ENCODE peak calls at places on chromosomes 13 and 19, in six cellular contexts. V, A, Z, X, C and D are unnamed samples.

GRCh38 chr13:112455476-112456059 is 79.4 kb downstream of the SPACA7 start:
- DNase-seq in V (no peak), A (no peak), Z (no peak), X (no peak), C (no peak), D (no peak)

GRCh38 chr19:38727868-38728660 is 16.2 kb downstream of the CAPN12 start:
- DNase-seq in V (no peak), A (no peak), Z (no peak), X (peak), C (no peak), D (peak)

GRCh38 chr19:55660991-55661390 is 6.2 kb downstream of the U2AF2 start:
- DNase-seq in V (no peak), A (no peak), Z (no peak), X (no peak), C (no peak), D (no peak)

GRCh38 chr13:29817604-29818378 is 32.6 kb downstream of the UBL3 start:
- DNase-seq in V (no peak), A (no peak), Z (no peak), X (no peak), C (no peak), D (no peak)

GRCh38 chr13:45143346-45143751 is 23.0 kb downstream of the GTF2F2 start:
- DNase-seq in V (no peak), A (no peak), Z (peak), X (peak), C (peak), D (no peak)

GRCh38 chr13:106917024-106917491 is 349.1 kb upstream of the ARGLU1 start:
- DNase-seq in V (no peak), A (no peak), Z (no peak), X (no peak), C (no peak), D (peak)

GRCh38 chr13:103703246-103703645 is 637.0 kb upstream of the SLC10A2 start:
- DNase-seq in V (no peak), A (no peak), Z (no peak), X (no peak), C (no peak), D (no peak)

GRCh38 chr19:8393871-8394250 is 3.7 kb downstream of the RAB11B start:
- DNase-seq in V (no peak), A (no peak), Z (no peak), X (no peak), C (no peak), D (no peak)

GRCh38 chr19:56125806-56126590 is 4.9 kb upstream of the ZNF787 start:
- DNase-seq in V (no peak), A (no peak), Z (no peak), X (no peak), C (no peak), D (peak)

GRCh38 chr19:39864118-39864517 is 17.9 kb upstream of the FBL start:
- DNase-seq in V (no peak), A (no peak), Z (no peak), X (peak), C (no peak), D (no peak)

GRCh38 chr19:3370214-3370720 is 3.9 kb downstream of the NFIC start:
- DNase-seq in V (no peak), A (no peak), Z (no peak), X (no peak), C (no peak), D (no peak)

GRCh38 chr13:102817907-102818306 is 19.0 kb downstream of the BIVM start:
- DNase-seq in V (peak), A (peak), Z (no peak), X (peak), C (no peak), D (no peak)